ENCODE peak calls at places on chromosome 20, in four cellular contexts. M is psoas muscle, P is OCI-LY7, B is PC-3. F is an unnamed sample.

GRCh38 chr20:5642155-5642981 is 107.8 kb upstream of the SHLD1 start:
- DNase-seq in M (no peak), P (no peak), B (no peak), F (no peak)

GRCh38 chr20:49384437-49385434 is 97.7 kb downstream of the KCNB1 start:
- DNase-seq in P (peak; percentile 72), B (peak; percentile 76), M (peak; percentile 79), F (peak; percentile 76)

GRCh38 chr20:19847383-19847782 is 89.3 kb downstream of the RIN2 start:
- DNase-seq in M (no peak), P (no peak), B (no peak), F (no peak)

GRCh38 chr20:21505810-21506530 is 7.9 kb downstream of the NKX2-2 start:
- DNase-seq in M (no peak), B (peak; percentile 57), P (no peak), F (peak; percentile 66)

GRCh38 chr20:63238491-63239126 is 2.9 kb downstream of the BIRC7 start:
- DNase-seq in P (no peak), M (no peak), B (no peak), F (no peak)

GRCh38 chr20:64164123-64164836 is at the start of gene MYT1:
- DNase-seq in P (no peak), M (no peak), B (no peak), F (no peak)

GRCh38 chr20:50245561-50246366 is 55.1 kb downstream of the CEBPB start:
- DNase-seq in B (peak; percentile 75), P (no peak), M (no peak), F (no peak)

GRCh38 chr20:5220334-5221077 is 93.7 kb downstream of the CDS2 start:
- DNase-seq in P (no peak), B (no peak), M (no peak), F (no peak)

GRCh38 chr20:34516874-34517542 is 786 bp downstream of the DYNLRB1 start:
- DNase-seq in B (peak; percentile 4), P (peak; percentile 48), M (no peak), F (no peak)

GRCh38 chr20:36092424-36093024 is 62.0 kb upstream of the EPB41L1 start:
- DNase-seq in M (peak; percentile 41), P (no peak), B (peak; percentile 25), F (no peak)

GRCh38 chr20:25493748-25494505 is 86.5 kb downstream of the GINS1 start:
- DNase-seq in M (no peak), P (no peak), B (no peak), F (no peak)

GRCh38 chr20:3661060-3661820 is 2.0 kb downstream of the GFRA4 start:
- DNase-seq in M (no peak), B (no peak), P (no peak), F (no peak)

GRCh38 chr20:13221673-13222318 is 722 bp downstream of the ISM1 start:
- DNase-seq in B (peak; percentile 67), P (no peak), M (peak; percentile 62), F (no peak)

GRCh38 chr20:53559816-53560215 is 33.8 kb downstream of the ZNF217 start:
- DNase-seq in P (no peak), M (no peak), B (peak; percentile 38), F (peak; percentile 1)

DNA sequence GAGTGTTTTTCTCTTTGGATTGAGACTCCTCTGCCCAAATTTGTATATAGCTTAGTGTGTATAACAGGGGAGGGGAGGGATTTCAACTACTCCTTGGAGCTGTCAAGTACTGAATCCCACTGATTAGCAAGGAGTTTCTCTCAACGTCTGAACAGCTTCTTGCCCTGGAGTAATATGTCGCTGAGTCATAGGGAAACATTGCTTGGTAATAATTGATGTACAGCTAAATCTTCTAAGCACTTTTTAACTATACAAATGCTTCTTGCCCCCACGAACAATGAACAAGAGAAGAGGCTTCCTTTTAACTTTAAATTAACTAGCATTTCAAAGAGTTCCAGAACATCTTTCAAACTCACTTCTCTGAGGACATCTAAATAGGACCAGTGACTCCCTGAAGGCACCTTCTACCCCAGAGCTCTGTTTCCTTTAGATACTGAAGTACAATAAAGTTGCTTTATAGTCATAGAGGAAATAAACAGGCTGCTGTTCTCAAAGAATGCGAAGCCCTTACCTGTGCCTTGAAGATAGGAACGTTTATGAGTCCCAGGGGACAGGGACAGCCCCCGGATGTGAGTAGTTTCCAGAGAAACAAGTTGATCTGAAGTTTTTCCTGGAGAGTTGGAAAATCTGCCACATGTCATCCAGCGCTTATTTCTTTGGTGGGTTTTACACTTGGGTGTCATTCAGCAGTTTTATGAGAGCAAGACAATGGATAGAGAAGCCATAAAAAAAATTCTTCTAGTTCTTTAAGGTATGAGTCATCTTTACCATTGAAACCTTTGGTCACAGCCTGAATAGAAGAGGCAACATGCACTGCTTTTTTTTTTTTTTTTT is 462.5 kb upstream of the BTBD3 start:
- DNase-seq in M (no peak), B (peak; percentile 97), P (no peak), F (no peak)
- H3K4me3 ChIP-seq in M (no peak overlapping the region), B (peak overlapping the region; percentile 24), P (no peak overlapping the region), F (no peak overlapping the region)

GRCh38 chr20:48092596-48093280 is 307.5 kb upstream of the SULF2 start:
- DNase-seq in B (no peak), P (no peak), M (no peak), F (no peak)

GRCh38 chr20:48094944-48095343 is 309.7 kb upstream of the SULF2 start:
- DNase-seq in P (no peak), B (no peak), M (no peak), F (no peak)

GRCh38 chr20:48094196-48094749 is 309.0 kb upstream of the SULF2 start:
- DNase-seq in B (no peak), P (no peak), M (no peak), F (no peak)

GRCh38 chr20:48090314-48090713 is 305.0 kb upstream of the SULF2 start:
- DNase-seq in P (no peak), B (no peak), M (no peak), F (no peak)

GRCh38 chr20:48090784-48091183 is 305.5 kb upstream of the SULF2 start:
- DNase-seq in M (no peak), P (no peak), B (no peak), F (no peak)
- H3K27ac ChIP-seq in M (no peak overlapping the region), P (no peak overlapping the region), B (no peak overlapping the region), F (no peak overlapping the region)

GRCh38 chr20:46698788-46699187 is 9.5 kb upstream of the TP53RK start:
- DNase-seq in B (peak; percentile 22), P (no peak), M (no peak), F (no peak)

GRCh38 chr20:46701057-46701456 is 8.4 kb upstream of the SLC2A10 start:
- DNase-seq in B (no peak), M (no peak), P (no peak), F (no peak)

GRCh38 chr20:46700481-46700880 is 9.0 kb upstream of the SLC2A10 start:
- DNase-seq in B (no peak), P (no peak), M (no peak), F (no peak)

GRCh38 chr20:46701556-46701955 is 7.9 kb upstream of the SLC2A10 start:
- DNase-seq in B (peak; percentile 21), M (no peak), P (no peak), F (no peak)

GRCh38 chr20:46699651-46700359 is 9.6 kb upstream of the SLC2A10 start:
- DNase-seq in B (peak; percentile 72), P (no peak), M (no peak), F (no peak)
- TF ChIP-seq CTCF in B (peak; percentile 96), P (peak; percentile 77), M (no peak), F (no peak)

GRCh38 chr20:57746201-57746600 is 36.4 kb upstream of the PMEPA1 start:
- DNase-seq in B (no peak), M (no peak), P (no peak), F (no peak)
- H3K4me3 ChIP-seq in B (no peak overlapping the region), M (no peak overlapping the region), P (no peak overlapping the region), F (no peak overlapping the region)